ENCODE peak calls at places on chromosome 17, in nine cellular contexts. Z is OCI-LY7, J is neural progenitor cell, A is neuronal stem cell, X is A549, M is GM23248, S is IMR-90, C is fibroblast of lung, I is keratinocyte. N is an unnamed sample.
A peak's percentile ranks its signal among the peaks of the same experiment; 100 is the strongest.

GRCh38 chr17:55769625-55770000 is 18.8 kb downstream of the PCTP start:
- DNase-seq in Z (no peak), J (no peak), A (no peak), X (no peak), M (peak; percentile 97), S (peak; percentile 87), C (peak; percentile 90), I (no peak), N (no peak)

GRCh38 chr17:48335858-48336500 is 94.0 kb downstream of the SKAP1 start:
- DNase-seq in Z (peak; percentile 71), J (peak; percentile 51), A (peak; percentile 58), X (peak; percentile 35), M (peak; percentile 54), S (peak; percentile 71), C (peak; percentile 83), I (no peak), N (peak; percentile 69)

GRCh38 chr17:7834554-7834890 is 505 bp downstream of the KDM6B start:
- DNase-seq in Z (no peak), J (no peak), A (peak; percentile 47), X (peak; percentile 50), M (peak; percentile 61), S (no peak), C (peak; percentile 51), I (no peak), N (peak; percentile 42)

GRCh38 chr17:14901376-14901775 is 363.8 kb downstream of the PMP22 start:
- DNase-seq in Z (no peak), J (no peak), A (no peak), X (no peak), M (no peak), S (no peak), C (no peak), I (no peak), N (no peak)

GRCh38 chr17:67322039-67322787 is 44.2 kb downstream of the PSMD12 start:
- DNase-seq in Z (no peak), J (peak; percentile 81), A (peak; percentile 9), X (no peak), M (no peak), S (no peak), C (no peak), I (no peak), N (no peak)

GRCh38 chr17:571224-571623 is 143.4 kb downstream of the VPS53 start:
- DNase-seq in Z (no peak), J (no peak), A (no peak), X (no peak), M (no peak), S (no peak), C (no peak), I (no peak), N (no peak)

GRCh38 chr17:35011671-35012216 is 31.4 kb downstream of the LIG3 start:
- DNase-seq in Z (no peak), J (no peak), A (no peak), X (no peak), M (no peak), S (peak; percentile 11), C (no peak), I (no peak), N (no peak)

GRCh38 chr17:3744032-3744431 is 20.3 kb downstream of the HASPIN start:
- DNase-seq in Z (no peak), J (no peak), A (no peak), X (no peak), M (peak; percentile 48), S (peak; percentile 62), C (peak; percentile 28), I (no peak), N (no peak)

GRCh38 chr17:43393944-43394482 is 4.8 kb upstream of the ARL4D start:
- DNase-seq in Z (peak; percentile 86), J (peak; percentile 92), A (peak; percentile 92), X (peak; percentile 91), M (peak; percentile 89), S (peak; percentile 83), C (peak; percentile 91), I (no peak), N (peak; percentile 76)

GRCh38 chr17:57892146-57892819 is 42.4 kb upstream of the MRPS23 start:
- DNase-seq in Z (peak; percentile 72), J (peak; percentile 91), A (peak; percentile 83), X (peak; percentile 92), M (peak; percentile 92), S (peak; percentile 84), C (peak; percentile 92), I (no peak), N (peak; percentile 73)

GRCh38 chr17:4721203-4722135 is 9.8 kb upstream of the MED11 start:
- DNase-seq in Z (no peak), J (no peak), A (no peak), X (peak; percentile 85), M (no peak), S (peak; percentile 80), C (peak; percentile 39), I (no peak), N (peak; percentile 85)

GRCh38 chr17:16515933-16516332 is 23.9 kb upstream of the LRRC75A start:
- DNase-seq in Z (no peak), J (no peak), A (no peak), X (no peak), M (no peak), S (no peak), C (no peak), I (no peak), N (peak; percentile 34)

GRCh38 chr17:13131211-13131610 is 113.4 kb upstream of the ELAC2 start:
- DNase-seq in Z (no peak), J (no peak), A (no peak), X (no peak), M (no peak), S (no peak), C (no peak), I (no peak), N (no peak)

GRCh38 chr17:13127921-13128582 is 110.2 kb upstream of the ELAC2 start:
- DNase-seq in Z (no peak), J (peak; percentile 34), A (no peak), X (no peak), M (no peak), S (no peak), C (no peak), I (no peak), N (no peak)

GRCh38 chr17:13134106-13134505 is 116.3 kb upstream of the ELAC2 start:
- DNase-seq in Z (no peak), J (no peak), A (no peak), X (no peak), M (peak; percentile 11), S (no peak), C (no peak), I (no peak), N (no peak)

GRCh38 chr17:13128676-13129075 is 110.8 kb upstream of the ELAC2 start:
- DNase-seq in Z (no peak), J (no peak), A (no peak), X (no peak), M (no peak), S (no peak), C (no peak), I (no peak), N (no peak)
- H3K4me2 ChIP-seq in Z (no peak overlapping the region), J (no peak overlapping the region), A (no peak overlapping the region), X (no peak overlapping the region), M (no peak overlapping the region), S (no peak overlapping the region), C (no peak overlapping the region), I (no peak overlapping the region), N (no peak overlapping the region)

GRCh38 chr17:17757944-17758343 is 76.7 kb downstream of the RAI1 start:
- DNase-seq in Z (peak; percentile 77), J (no peak), A (no peak), X (no peak), M (no peak), S (no peak), C (no peak), I (no peak), N (no peak)
- H3K4me2 ChIP-seq in Z (peak overlapping the region; percentile 84), J (no peak overlapping the region), A (no peak overlapping the region), X (no peak overlapping the region), M (no peak overlapping the region), S (no peak overlapping the region), C (no peak overlapping the region), I (no peak overlapping the region), N (no peak overlapping the region)

GRCh38 chr17:77959926-77960521 is 1.5 kb downstream of the TNRC6C start:
- DNase-seq in Z (peak; percentile 35), J (peak; percentile 53), A (peak; percentile 29), X (no peak), M (no peak), S (peak; percentile 60), C (peak; percentile 47), I (no peak), N (no peak)
- H3K4me2 ChIP-seq in Z (peak overlapping the region; percentile 89), J (peak overlapping the region; percentile 91), A (peak overlapping the region; percentile 93), X (peak overlapping the region; percentile 99), M (peak overlapping the region; percentile 91), S (peak overlapping the region; percentile 95), C (peak overlapping the region; percentile 81), I (peak overlapping the region; percentile 82), N (peak overlapping the region; percentile 80)

DNA sequence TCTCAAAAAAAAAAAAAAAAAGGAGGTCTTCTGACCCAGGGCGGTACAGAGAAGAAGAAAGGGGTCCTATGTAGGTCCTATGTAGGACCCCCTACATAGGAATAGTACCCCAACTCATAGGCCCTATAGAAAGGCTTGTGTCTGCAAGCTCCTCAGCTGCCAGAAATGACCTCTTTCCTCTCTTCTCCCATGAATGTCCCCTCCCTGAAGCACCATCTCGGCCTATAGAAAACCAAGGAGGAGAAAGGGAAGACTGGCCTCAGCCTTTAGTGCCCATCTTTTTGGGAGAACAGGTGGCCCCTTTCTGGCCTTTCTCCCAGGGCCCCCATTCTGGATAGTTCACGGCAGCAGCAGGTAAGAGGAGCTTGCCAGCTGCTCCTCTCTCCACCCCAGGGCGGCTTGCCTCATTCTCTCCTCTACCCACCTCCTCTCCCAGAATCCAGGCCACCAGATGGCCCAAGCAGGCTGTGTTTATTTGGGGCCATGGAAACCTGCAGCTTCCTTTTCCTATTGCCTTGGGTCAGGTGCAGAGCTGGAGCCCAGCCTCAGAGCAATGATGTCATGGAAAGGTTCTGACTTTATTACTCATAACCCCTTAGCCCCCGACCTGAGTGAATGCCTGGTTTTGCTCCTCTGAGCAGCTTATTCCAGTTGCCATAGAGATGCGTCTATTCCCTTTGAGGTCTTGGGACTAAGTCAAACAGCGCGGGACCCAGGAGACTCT is 1.6 kb upstream of the MRPL58 start:
- DNase-seq in Z (no peak), J (no peak), A (no peak), X (no peak), M (peak; percentile 69), S (peak; percentile 55), C (no peak), I (no peak), N (no peak)
- H3K4me2 ChIP-seq in Z (no peak overlapping the region), J (no peak overlapping the region), A (no peak overlapping the region), X (no peak overlapping the region), M (peak overlapping the region; percentile 98), S (no peak overlapping the region), C (no peak overlapping the region), I (peak overlapping the region; percentile 98), N (no peak overlapping the region)

DNA sequence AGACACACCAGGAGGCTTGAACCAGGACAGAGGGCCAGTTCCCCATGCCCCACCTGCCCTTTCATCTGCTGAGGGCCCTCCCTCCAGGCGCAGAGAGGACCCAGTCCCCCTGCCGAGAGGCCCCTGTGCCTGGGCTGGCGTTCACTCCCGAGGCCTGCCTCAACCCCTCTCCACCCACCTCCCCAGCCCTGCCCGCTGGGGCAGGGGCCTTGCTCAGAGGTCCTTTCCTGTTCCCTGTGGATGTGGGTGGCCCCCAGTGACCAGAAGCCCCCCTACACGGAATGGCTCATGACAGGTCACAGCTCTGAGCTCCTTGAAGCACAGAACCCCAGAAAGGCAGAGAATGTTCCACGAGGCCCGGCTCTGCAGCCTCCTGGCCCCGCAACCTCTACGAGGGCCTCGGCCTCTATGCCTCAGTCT is 6.7 kb downstream of the TMC6 start:
- DNase-seq in Z (no peak), J (no peak), A (no peak), X (no peak), M (no peak), S (no peak), C (no peak), I (no peak), N (no peak)
- H3K4me2 ChIP-seq in Z (peak overlapping the region; percentile 70), J (no peak overlapping the region), A (no peak overlapping the region), X (no peak overlapping the region), M (no peak overlapping the region), S (no peak overlapping the region), C (no peak overlapping the region), I (no peak overlapping the region), N (peak overlapping the region; percentile 85)

N was measured in MM.1S.